ENCODE peak calls at places on chromosomes 13 and 19, in five cellular contexts. One of them, this sample, is unnamed. For H4K20me1, the result is how much of the 10 kb centered on the place peaks cover.

GRCh38 chr13:44172411-44172810 is 201.2 kb upstream of the SERP2 start:
- DNase-seq in mammary epithelial cell: no peak
- DNase-seq in neural progenitor cell: no peak
- DNase-seq in HCT116: no peak
- DNase-seq in IMR-90: no peak
- DNase-seq in this sample: no peak

GRCh38 chr19:48190288-48191284 is 20.1 kb downstream of the ZSWIM9 start:
- DNase-seq in IMR-90: peak
- DNase-seq in mammary epithelial cell: peak
- DNase-seq in HCT116: peak
- DNase-seq in neural progenitor cell: peak
- DNase-seq in this sample: peak

GRCh38 chr13:51156666-51157065 is 45.6 kb upstream of the C13orf42 start:
- DNase-seq in IMR-90: no peak
- DNase-seq in neural progenitor cell: no peak
- DNase-seq in mammary epithelial cell: no peak
- DNase-seq in HCT116: no peak
- DNase-seq in this sample: no peak

GRCh38 chr13:21095311-21095710 is 33.9 kb upstream of the LATS2 start:
- DNase-seq in IMR-90: no peak
- DNase-seq in mammary epithelial cell: no peak
- DNase-seq in neural progenitor cell: no peak
- DNase-seq in HCT116: no peak
- DNase-seq in this sample: no peak

GRCh38 chr19:1650627-1651009 is 1.8 kb downstream of the TCF3 start:
- DNase-seq in IMR-90: peak
- DNase-seq in mammary epithelial cell: no peak
- DNase-seq in neural progenitor cell: peak
- DNase-seq in HCT116: no peak
- DNase-seq in this sample: no peak

GRCh38 chr13:99909836-99910619 is 61.5 kb downstream of the ZIC5 start:
- DNase-seq in mammary epithelial cell: no peak
- DNase-seq in neural progenitor cell: no peak
- DNase-seq in IMR-90: no peak
- DNase-seq in HCT116: no peak
- DNase-seq in this sample: no peak

GRCh38 chr19:46660008-46660517 is 919 bp downstream of the DACT3 start:
- DNase-seq in neural progenitor cell: peak
- DNase-seq in IMR-90: no peak
- DNase-seq in HCT116: no peak
- DNase-seq in mammary epithelial cell: no peak
- DNase-seq in this sample: peak

GRCh38 chr19:39139305-39140194 is 14.0 kb downstream of the PAK4 start:
- DNase-seq in mammary epithelial cell: no peak
- DNase-seq in IMR-90: no peak
- DNase-seq in HCT116: no peak
- DNase-seq in neural progenitor cell: peak
- DNase-seq in this sample: no peak

GRCh38 chr19:31145021-31145420 is 204.2 kb downstream of the TSHZ3 start:
- DNase-seq in HCT116: no peak
- DNase-seq in mammary epithelial cell: no peak
- DNase-seq in neural progenitor cell: no peak
- DNase-seq in IMR-90: no peak
- DNase-seq in this sample: no peak

GRCh38 chr13:51934461-51935087 is 72.8 kb downstream of the CCDC70 start:
- DNase-seq in mammary epithelial cell: no peak
- DNase-seq in HCT116: no peak
- DNase-seq in IMR-90: no peak
- DNase-seq in neural progenitor cell: no peak
- DNase-seq in this sample: no peak

GRCh38 chr13:89066868-89067466 is 1395.8 kb downstream of the SLITRK5 start:
- DNase-seq in mammary epithelial cell: peak
- DNase-seq in neural progenitor cell: peak
- DNase-seq in IMR-90: peak
- DNase-seq in HCT116: peak
- DNase-seq in this sample: no peak

GRCh38 chr19:12331211-12331941 is 2.1 kb downstream of the ZNF563 start:
- DNase-seq in IMR-90: no peak
- DNase-seq in neural progenitor cell: peak
- DNase-seq in HCT116: no peak
- DNase-seq in mammary epithelial cell: no peak
- DNase-seq in this sample: no peak

GRCh38 chr13:50167224-50167947 is 152.1 kb downstream of the KCNRG start:
- DNase-seq in HCT116: no peak
- DNase-seq in mammary epithelial cell: no peak
- DNase-seq in neural progenitor cell: no peak
- DNase-seq in IMR-90: no peak
- DNase-seq in this sample: no peak

GRCh38 chr19:10418281-10419199 is 1.8 kb upstream of the PDE4A start:
- DNase-seq in mammary epithelial cell: no peak
- DNase-seq in HCT116: no peak
- DNase-seq in IMR-90: no peak
- DNase-seq in neural progenitor cell: peak
- DNase-seq in this sample: peak

GRCh38 chr13:39536274-39536673 is 66.7 kb downstream of the LHFPL6 start:
- DNase-seq in mammary epithelial cell: no peak
- DNase-seq in IMR-90: no peak
- DNase-seq in HCT116: no peak
- DNase-seq in neural progenitor cell: no peak
- DNase-seq in this sample: no peak

GRCh38 chr19:54729416-54730188 is 5.4 kb downstream of the KIR3DL3 start:
- DNase-seq in HCT116: no peak
- DNase-seq in neural progenitor cell: no peak
- DNase-seq in IMR-90: no peak
- DNase-seq in mammary epithelial cell: no peak
- DNase-seq in this sample: no peak

GRCh38 chr19:10339380-10339960 is at the start of gene ICAM3:
- DNase-seq in mammary epithelial cell: no peak
- DNase-seq in IMR-90: no peak
- DNase-seq in neural progenitor cell: no peak
- DNase-seq in HCT116: no peak
- DNase-seq in this sample: peak

GRCh38 chr13:38902551-38902950 is 88.1 kb downstream of the STOML3 start:
- DNase-seq in mammary epithelial cell: peak
- DNase-seq in IMR-90: no peak
- DNase-seq in HCT116: no peak
- DNase-seq in neural progenitor cell: no peak
- DNase-seq in this sample: no peak

GRCh38 chr19:3682741-3683404 is 17.4 kb downstream of the PIP5K1C start:
- DNase-seq in neural progenitor cell: peak
- DNase-seq in IMR-90: peak
- DNase-seq in HCT116: no peak
- DNase-seq in mammary epithelial cell: no peak
- DNase-seq in this sample: no peak

GRCh38 chr19:3683405-3683865 is 16.8 kb downstream of the PIP5K1C start:
- DNase-seq in mammary epithelial cell: no peak
- DNase-seq in neural progenitor cell: peak
- DNase-seq in HCT116: no peak
- DNase-seq in IMR-90: no peak
- DNase-seq in this sample: no peak

GRCh38 chr19:3687393-3687773 is 12.9 kb downstream of the PIP5K1C start:
- DNase-seq in HCT116: no peak
- DNase-seq in mammary epithelial cell: no peak
- DNase-seq in neural progenitor cell: no peak
- DNase-seq in IMR-90: no peak
- DNase-seq in this sample: no peak

GRCh38 chr19:3683866-3684816 is 16.1 kb downstream of the PIP5K1C start:
- DNase-seq in IMR-90: peak
- DNase-seq in mammary epithelial cell: no peak
- DNase-seq in HCT116: no peak
- DNase-seq in neural progenitor cell: no peak
- DNase-seq in this sample: no peak

GRCh38 chr19:3684817-3685410 is 15.4 kb downstream of the PIP5K1C start:
- DNase-seq in HCT116: no peak
- DNase-seq in neural progenitor cell: no peak
- DNase-seq in IMR-90: no peak
- DNase-seq in mammary epithelial cell: no peak
- DNase-seq in this sample: no peak
- H4K20me1 ChIP-seq in HCT116: under half
- H4K20me1 ChIP-seq in neural progenitor cell: half or more
- H4K20me1 ChIP-seq in IMR-90: half or more
- H4K20me1 ChIP-seq in mammary epithelial cell: under half
- H4K20me1 ChIP-seq in this sample: under half

GRCh38 chr19:3580156-3580955 is 4.9 kb upstream of the GIPC3 start:
- DNase-seq in mammary epithelial cell: peak
- DNase-seq in IMR-90: peak
- DNase-seq in neural progenitor cell: no peak
- DNase-seq in HCT116: no peak
- DNase-seq in this sample: no peak
- H4K20me1 ChIP-seq in mammary epithelial cell: under half
- H4K20me1 ChIP-seq in IMR-90: under half
- H4K20me1 ChIP-seq in neural progenitor cell: under half
- H4K20me1 ChIP-seq in HCT116: under half
- H4K20me1 ChIP-seq in this sample: under half

GRCh38 chr19:7477758-7478157 is 11.1 kb downstream of the PEX11G start:
- DNase-seq in neural progenitor cell: no peak
- DNase-seq in mammary epithelial cell: no peak
- DNase-seq in HCT116: no peak
- DNase-seq in IMR-90: no peak
- DNase-seq in this sample: no peak
- H4K20me1 ChIP-seq in neural progenitor cell: under half
- H4K20me1 ChIP-seq in mammary epithelial cell: under half
- H4K20me1 ChIP-seq in HCT116: under half
- H4K20me1 ChIP-seq in IMR-90: under half
- H4K20me1 ChIP-seq in this sample: under half

DNA sequence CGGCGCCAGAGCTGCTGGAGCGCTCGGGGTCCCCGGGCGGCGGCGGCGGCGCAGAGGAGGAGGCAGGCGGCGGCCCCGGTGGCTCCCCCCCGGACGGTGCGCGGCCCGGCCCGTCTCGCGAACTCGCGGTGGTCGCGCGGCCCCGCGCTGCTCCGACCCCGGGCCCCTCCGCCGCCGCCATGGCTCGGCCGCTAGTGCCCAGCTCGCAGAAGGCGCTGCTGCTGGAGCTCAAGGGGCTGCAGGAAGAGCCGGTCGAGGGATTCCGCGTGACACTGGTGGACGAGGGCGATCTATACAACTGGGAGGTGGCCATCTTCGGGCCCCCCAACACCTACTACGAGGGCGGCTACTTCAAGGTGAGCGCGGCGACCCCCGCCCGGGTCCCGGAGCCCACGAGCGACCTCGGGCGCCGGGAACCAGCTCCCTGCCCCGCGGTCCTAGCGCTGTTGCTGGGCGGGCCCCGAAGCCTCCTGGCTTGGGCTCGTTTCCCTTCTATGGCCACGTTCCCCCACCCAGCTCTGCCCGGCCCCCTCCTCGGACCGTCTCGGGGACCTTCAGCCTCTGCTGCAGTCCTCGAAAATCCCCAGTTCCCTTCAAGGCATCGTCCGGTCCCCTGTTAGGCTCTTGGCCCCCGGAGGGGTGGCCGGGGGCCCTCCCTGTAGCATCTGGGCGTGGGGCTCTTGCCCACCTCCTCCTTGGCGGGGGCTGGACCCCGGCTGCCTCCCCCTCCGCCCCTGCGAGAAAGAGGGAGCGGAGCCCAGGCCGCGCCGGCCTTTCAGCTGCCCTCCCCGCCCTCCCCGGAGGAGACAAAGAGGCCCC is at the start of gene CDC34:
- DNase-seq in HCT116: no peak
- DNase-seq in mammary epithelial cell: no peak
- DNase-seq in neural progenitor cell: peak
- DNase-seq in IMR-90: no peak
- DNase-seq in this sample: no peak
- H4K20me1 ChIP-seq in HCT116: under half
- H4K20me1 ChIP-seq in mammary epithelial cell: under half
- H4K20me1 ChIP-seq in neural progenitor cell: under half
- H4K20me1 ChIP-seq in IMR-90: under half
- H4K20me1 ChIP-seq in this sample: under half

GRCh38 chr19:44796701-44797115 is 12.2 kb upstream of the BCAM start:
- DNase-seq in IMR-90: peak
- DNase-seq in mammary epithelial cell: no peak
- DNase-seq in HCT116: no peak
- DNase-seq in neural progenitor cell: peak
- DNase-seq in this sample: no peak
- H4K20me1 ChIP-seq in IMR-90: under half
- H4K20me1 ChIP-seq in mammary epithelial cell: under half
- H4K20me1 ChIP-seq in HCT116: under half
- H4K20me1 ChIP-seq in neural progenitor cell: under half
- H4K20me1 ChIP-seq in this sample: under half

GRCh38 chr19:18743281-18743825 is 47.8 kb downstream of the COMP start:
- DNase-seq in HCT116: no peak
- DNase-seq in neural progenitor cell: peak
- DNase-seq in IMR-90: peak
- DNase-seq in mammary epithelial cell: no peak
- DNase-seq in this sample: no peak
- H4K20me1 ChIP-seq in HCT116: under half
- H4K20me1 ChIP-seq in neural progenitor cell: under half
- H4K20me1 ChIP-seq in IMR-90: under half
- H4K20me1 ChIP-seq in mammary epithelial cell: under half
- H4K20me1 ChIP-seq in this sample: under half